ENCODE peak calls at places on chromosomes 1 and 21, in five cellular contexts. N is naive thymus-derived CD8-positive, alpha-beta T cell; X is HuH-7.5; S is T-helper 2 cell; F is kidney epithelial cell. I is an unnamed sample.

GRCh38 chr1:147580200-147580557 is 38.9 kb downstream of the BCL9 start:
- DNase-seq in X (no peak), F (no peak), S (no peak), N (peak), I (no peak)

GRCh38 chr21:42425603-42425985 is 21.9 kb downstream of the UBASH3A start:
- DNase-seq in S (no peak), X (no peak), F (no peak), N (no peak), I (no peak)

GRCh38 chr1:7584157-7584556 is 186.9 kb upstream of the VAMP3 start:
- DNase-seq in S (no peak), F (no peak), X (no peak), N (no peak), I (peak)

GRCh38 chr1:66758247-66758755 is 6.0 kb downstream of the DYNLT5 start:
- DNase-seq in N (no peak), X (no peak), S (no peak), F (no peak), I (no peak)

GRCh38 chr1:110339427-110340206 is 440 bp downstream of the RBM15 start:
- DNase-seq in X (peak), N (no peak), F (no peak), S (peak), I (peak)

GRCh38 chr1:183238071-183238470 is 52.0 kb downstream of the LAMC2 start:
- DNase-seq in F (no peak), N (no peak), S (no peak), X (no peak), I (no peak)

GRCh38 chr1:160618763-160619274 is 28.0 kb downstream of the SLAMF1 start:
- DNase-seq in F (no peak), N (peak), X (no peak), S (no peak), I (no peak)

GRCh38 chr1:244918422-244919319 is 54.3 kb upstream of the HNRNPU start:
- DNase-seq in X (peak), N (peak), S (peak), F (no peak), I (peak)

GRCh38 chr1:38151399-38151798 is 104.8 kb upstream of the POU3F1 start:
- DNase-seq in S (no peak), X (no peak), F (no peak), N (no peak), I (no peak)

I was measured in Caco-2.